ENCODE peak calls at places on chromosomes 7 and 10, in eight cellular contexts. H, Z, J, B, Q, P, U and T are unnamed samples.

GRCh38 chr7:127580612-127581011 is 4.8 kb downstream of the GCC1 start:
- DNase-seq in H (no peak), Z (no peak), U (no peak), B (no peak), P (no peak), J (no peak), Q (no peak), T (no peak)

GRCh38 chr10:89582022-89582421 is 46.6 kb upstream of the SLC16A12 start:
- DNase-seq in U (no peak), H (no peak), J (no peak), Z (no peak), P (no peak), Q (no peak), B (no peak), T (no peak)

GRCh38 chr10:79079490-79080355 is 11.0 kb downstream of the ZMIZ1 start:
- DNase-seq in H (no peak), J (peak; percentile 48), P (no peak), Z (peak; percentile 51), U (no peak), B (no peak), Q (no peak), T (no peak)

GRCh38 chr10:128629111-128630096 is 503.2 kb upstream of the MKI67 start:
- DNase-seq in J (peak; percentile 43), P (no peak), Q (no peak), U (no peak), B (no peak), H (no peak), Z (no peak), T (peak; percentile 67)

GRCh38 chr10:78654047-78654590 is 414.6 kb upstream of the ZMIZ1 start:
- DNase-seq in H (no peak), P (no peak), Q (no peak), B (no peak), Z (no peak), J (no peak), U (no peak), T (no peak)

GRCh38 chr7:47777531-47778152 is 170.6 kb downstream of the PKD1L1 start:
- DNase-seq in U (no peak), P (no peak), Z (no peak), Q (no peak), B (no peak), H (no peak), J (no peak), T (no peak)

GRCh38 chr10:45424668-45425404 is 50.8 kb downstream of the ALOX5 start:
- DNase-seq in Z (no peak), Q (no peak), J (no peak), P (no peak), H (no peak), U (no peak), B (no peak), T (no peak)

GRCh38 chr10:79402951-79403350 is 42.5 kb downstream of the ZCCHC24 start:
- DNase-seq in J (no peak), Q (no peak), H (no peak), B (no peak), Z (no peak), U (no peak), P (no peak), T (no peak)

GRCh38 chr7:74220229-74220628 is 10.4 kb downstream of the LAT2 start:
- DNase-seq in Z (no peak), J (no peak), Q (no peak), B (no peak), U (no peak), P (no peak), H (no peak), T (peak; percentile 25)

GRCh38 chr10:35827783-35828182 is 185.7 kb upstream of the FZD8 start:
- DNase-seq in P (no peak), U (no peak), Z (no peak), Q (no peak), H (peak; percentile 40), J (no peak), B (no peak), T (no peak)

GRCh38 chr10:103998803-103999202 is 31.9 kb downstream of the SLK start:
- DNase-seq in B (no peak), Z (no peak), U (no peak), P (no peak), J (no peak), Q (no peak), H (no peak), T (no peak)

GRCh38 chr7:1407883-1408282 is 51.4 kb downstream of the MICALL2 start:
- DNase-seq in Q (no peak), H (no peak), Z (no peak), P (no peak), U (no peak), J (no peak), B (no peak), T (no peak)

GRCh38 chr7:24732646-24733413 is 24.4 kb downstream of the GSDME start:
- DNase-seq in J (no peak), H (no peak), B (peak; percentile 65), P (no peak), U (no peak), Q (no peak), Z (peak; percentile 76), T (no peak)

GRCh38 chr10:28761084-28761875 is 84.0 kb downstream of the BAMBI start:
- DNase-seq in P (no peak), H (no peak), Q (no peak), J (no peak), B (no peak), U (no peak), Z (peak; percentile 2), T (no peak)

GRCh38 chr10:11913184-11913641 is 90.1 kb downstream of the PROSER2 start:
- DNase-seq in B (peak; percentile 62), J (no peak), P (no peak), Q (no peak), U (no peak), H (no peak), Z (no peak), T (no peak)

GRCh38 chr10:103501186-103501585 is 7.7 kb downstream of the NEURL1 start:
- DNase-seq in J (no peak), P (no peak), H (no peak), B (peak; percentile 25), Q (no peak), Z (no peak), U (no peak), T (no peak)

GRCh38 chr10:109770000-109770399 is 153.3 kb downstream of the XPNPEP1 start:
- DNase-seq in P (no peak), H (no peak), B (no peak), J (no peak), Q (no peak), U (no peak), Z (no peak), T (no peak)

GRCh38 chr7:142754681-142755575 is 5.7 kb downstream of the PRSS1 start:
- DNase-seq in Q (no peak), J (no peak), H (no peak), Z (peak; percentile 9), B (no peak), P (no peak), U (no peak), T (peak; percentile 65)

GRCh38 chr7:120486164-120486563 is 213.2 kb downstream of the KCND2 start:
- DNase-seq in J (no peak), B (no peak), U (no peak), Z (no peak), P (no peak), Q (no peak), H (no peak), T (no peak)

GRCh38 chr10:5195727-5196374 is 786 bp upstream of the AKR1C4 start:
- DNase-seq in H (no peak), U (no peak), J (no peak), Z (no peak), Q (no peak), P (no peak), B (peak; percentile 60), T (no peak)

GRCh38 chr7:37211097-37211496 is 237.6 kb downstream of the ELMO1 start:
- DNase-seq in Z (peak; percentile 86), B (no peak), H (no peak), U (no peak), P (no peak), J (no peak), Q (no peak), T (no peak)

GRCh38 chr7:43490016-43490415 is 92.9 kb upstream of the STK17A start:
- DNase-seq in B (no peak), Z (no peak), H (no peak), J (no peak), P (no peak), Q (no peak), U (no peak), T (no peak)

GRCh38 chr7:15839415-15840100 is 153.1 kb upstream of the MEOX2 start:
- DNase-seq in B (no peak), Z (peak; percentile 41), H (no peak), J (peak; percentile 62), P (no peak), Q (no peak), U (no peak), T (no peak)

GRCh38 chr7:127598318-127598717 is 4.8 kb downstream of the FSCN3 start:
- DNase-seq in P (no peak), B (no peak), U (no peak), J (peak; percentile 37), Q (no peak), Z (no peak), H (no peak), T (peak; percentile 31)

GRCh38 chr10:132517951-132518521 is 19.6 kb upstream of the INPP5A start:
- DNase-seq in U (no peak), Z (no peak), P (no peak), Q (no peak), B (peak; percentile 33), H (no peak), J (no peak), T (no peak)

GRCh38 chr7:157357129-157358040 is 20.6 kb downstream of the DNAJB6 start:
- DNase-seq in U (no peak), J (no peak), Z (no peak), B (no peak), P (no peak), Q (no peak), H (no peak), T (no peak)

GRCh38 chr10:42149027-42149700 is 489.2 kb downstream of the ZNF33B start:
- DNase-seq in U (no peak), B (no peak), H (no peak), Q (no peak), Z (no peak), P (no peak), J (peak; percentile 14), T (no peak)

GRCh38 chr7:137670521-137671064 is 176.2 kb downstream of the DGKI start:
- DNase-seq in Q (no peak), B (no peak), Z (peak; percentile 46), U (no peak), P (no peak), J (no peak), H (no peak), T (no peak)

GRCh38 chr7:27191716-27192545 is 6.9 kb upstream of the HOXA11 start:
- DNase-seq in J (no peak), Z (no peak), B (peak; percentile 27), H (no peak), Q (no peak), P (no peak), U (no peak), T (no peak)

GRCh38 chr10:133127291-133128125 is 32.5 kb upstream of the KNDC1 start:
- DNase-seq in B (peak; percentile 67), Z (no peak), H (no peak), J (peak; percentile 73), U (no peak), Q (peak; percentile 69), P (no peak), T (peak; percentile 61)

GRCh38 chr7:134502463-134502862 is 24.9 kb upstream of the AKR1B10 start:
- DNase-seq in J (no peak), Z (peak; percentile 87), H (no peak), U (no peak), P (no peak), B (no peak), Q (no peak), T (no peak)

GRCh38 chr10:14889318-14889717 is 10.7 kb downstream of the SUV39H2 start:
- DNase-seq in U (no peak), Q (no peak), B (no peak), Z (peak; percentile 21), H (no peak), P (no peak), J (no peak), T (no peak)

GRCh38 chr7:78189762-78190161 is 391.2 kb downstream of the PHTF2 start:
- DNase-seq in P (no peak), H (no peak), Q (no peak), U (no peak), J (no peak), B (no peak), Z (no peak), T (no peak)

GRCh38 chr10:91593366-91593765 is 39.5 kb downstream of the PPP1R3C start:
- DNase-seq in Z (no peak), J (no peak), U (no peak), H (no peak), B (no peak), Q (no peak), P (no peak), T (no peak)